ENCODE peak calls at places on chromosomes 6 and 20, in seven cellular contexts. L is naive thymus-derived CD4-positive, alpha-beta T cell; Q is neuronal stem cell; X is trophoblast cell; T is foreskin fibroblast; P is ovary; N is fibroblast of lung. S is an unnamed sample.
A peak's percentile ranks its signal among the peaks of the same experiment; 100 is the strongest.

GRCh38 chr6:114862809-114863208 is 520.0 kb upstream of the HS3ST5 start:
- DNase-seq in L (no peak), Q (no peak), X (no peak), T (peak; percentile 5), P (no peak), N (no peak), S (no peak)

GRCh38 chr6:26250806-26251075 is 114.3 kb upstream of the BTN3A2 start:
- DNase-seq in L (peak; percentile 58), Q (no peak), X (peak; percentile 73), T (peak; percentile 79), P (no peak), N (no peak), S (no peak)

GRCh38 chr6:27321370-27321769 is 9.3 kb upstream of the POM121L2 start:
- DNase-seq in L (no peak), Q (no peak), X (no peak), T (no peak), P (no peak), N (no peak), S (no peak)

GRCh38 chr6:21355638-21356037 is 237.9 kb upstream of the SOX4 start:
- DNase-seq in L (no peak), Q (no peak), X (peak; percentile 92), T (no peak), P (no peak), N (no peak), S (peak; percentile 59)

GRCh38 chr20:44650777-44651493 is 564 bp downstream of the ADA start:
- DNase-seq in L (no peak), Q (no peak), X (no peak), T (no peak), P (no peak), N (no peak), S (peak; percentile 29)

GRCh38 chr20:41145821-41146620 is 8.7 kb downstream of the PLCG1 start:
- DNase-seq in L (no peak), Q (no peak), X (no peak), T (no peak), P (no peak), N (no peak), S (no peak)

GRCh38 chr20:50244352-50245149 is 53.9 kb downstream of the CEBPB start:
- DNase-seq in L (no peak), Q (no peak), X (peak; percentile 96), T (no peak), P (no peak), N (no peak), S (no peak)

GRCh38 chr6:157535354-157536217 is 154.6 kb downstream of the ZDHHC14 start:
- DNase-seq in L (no peak), Q (no peak), X (peak; percentile 24), T (peak; percentile 66), P (no peak), N (peak; percentile 78), S (no peak)

GRCh38 chr6:74717591-74717990 is 488.3 kb downstream of the COL12A1 start:
- DNase-seq in L (no peak), Q (no peak), X (no peak), T (peak; percentile 36), P (no peak), N (no peak), S (no peak)

GRCh38 chr6:56695702-56696101 is 53.0 kb upstream of the DST start:
- DNase-seq in L (no peak), Q (no peak), X (no peak), T (no peak), P (no peak), N (peak; percentile 50), S (no peak)

GRCh38 chr20:17867119-17867518 is 101.5 kb downstream of the SNX5 start:
- DNase-seq in L (no peak), Q (no peak), X (no peak), T (peak; percentile 47), P (no peak), N (no peak), S (no peak)

GRCh38 chr6:83270971-83271714 is 78.0 kb downstream of the RWDD2A start:
- DNase-seq in L (no peak), Q (no peak), X (peak; percentile 77), T (peak; percentile 79), P (no peak), N (peak; percentile 92), S (no peak)

GRCh38 chr20:52859156-52859887 is 112.8 kb upstream of the TSHZ2 start:
- DNase-seq in L (no peak), Q (no peak), X (no peak), T (peak; percentile 19), P (no peak), N (peak; percentile 76), S (peak; percentile 28)

GRCh38 chr20:49863666-49864065 is 51.0 kb downstream of the SLC9A8 start:
- DNase-seq in L (no peak), Q (no peak), X (no peak), T (no peak), P (no peak), N (no peak), S (no peak)

GRCh38 chr6:110587328-110587727 is 110.9 kb upstream of the SLC22A16 start:
- DNase-seq in L (no peak), Q (no peak), X (no peak), T (no peak), P (no peak), N (no peak), S (no peak)

GRCh38 chr6:22401206-22401605 is 104.4 kb upstream of the PRL start:
- DNase-seq in L (no peak), Q (no peak), X (no peak), T (no peak), P (no peak), N (no peak), S (no peak)

GRCh38 chr20:4585104-4585753 is 136.5 kb upstream of the PRND start:
- DNase-seq in L (no peak), Q (no peak), X (no peak), T (peak; percentile 92), P (no peak), N (peak; percentile 94), S (peak; percentile 39)

GRCh38 chr6:24702720-24703282 is 16.2 kb downstream of the C6orf62 start:
- DNase-seq in L (no peak), Q (no peak), X (no peak), T (peak; percentile 16), P (no peak), N (no peak), S (no peak)
- H3K4me3 ChIP-seq in L (no peak overlapping the region), Q (no peak overlapping the region), X (no peak overlapping the region), T (no peak overlapping the region), P (no peak overlapping the region), N (no peak overlapping the region), S (no peak overlapping the region)

GRCh38 chr6:111798281-111798725 is 74.9 kb downstream of the FYN start:
- DNase-seq in L (no peak), Q (no peak), X (no peak), T (no peak), P (no peak), N (no peak), S (no peak)

GRCh38 chr6:111800468-111800760 is 72.8 kb downstream of the FYN start:
- DNase-seq in L (no peak), Q (no peak), X (no peak), T (no peak), P (no peak), N (no peak), S (no peak)

GRCh38 chr6:111800821-111801220 is 72.4 kb downstream of the FYN start:
- DNase-seq in L (no peak), Q (no peak), X (no peak), T (no peak), P (no peak), N (no peak), S (no peak)

GRCh38 chr6:111802720-111803119 is 70.5 kb downstream of the FYN start:
- DNase-seq in L (no peak), Q (no peak), X (no peak), T (no peak), P (no peak), N (no peak), S (no peak)

DNA sequence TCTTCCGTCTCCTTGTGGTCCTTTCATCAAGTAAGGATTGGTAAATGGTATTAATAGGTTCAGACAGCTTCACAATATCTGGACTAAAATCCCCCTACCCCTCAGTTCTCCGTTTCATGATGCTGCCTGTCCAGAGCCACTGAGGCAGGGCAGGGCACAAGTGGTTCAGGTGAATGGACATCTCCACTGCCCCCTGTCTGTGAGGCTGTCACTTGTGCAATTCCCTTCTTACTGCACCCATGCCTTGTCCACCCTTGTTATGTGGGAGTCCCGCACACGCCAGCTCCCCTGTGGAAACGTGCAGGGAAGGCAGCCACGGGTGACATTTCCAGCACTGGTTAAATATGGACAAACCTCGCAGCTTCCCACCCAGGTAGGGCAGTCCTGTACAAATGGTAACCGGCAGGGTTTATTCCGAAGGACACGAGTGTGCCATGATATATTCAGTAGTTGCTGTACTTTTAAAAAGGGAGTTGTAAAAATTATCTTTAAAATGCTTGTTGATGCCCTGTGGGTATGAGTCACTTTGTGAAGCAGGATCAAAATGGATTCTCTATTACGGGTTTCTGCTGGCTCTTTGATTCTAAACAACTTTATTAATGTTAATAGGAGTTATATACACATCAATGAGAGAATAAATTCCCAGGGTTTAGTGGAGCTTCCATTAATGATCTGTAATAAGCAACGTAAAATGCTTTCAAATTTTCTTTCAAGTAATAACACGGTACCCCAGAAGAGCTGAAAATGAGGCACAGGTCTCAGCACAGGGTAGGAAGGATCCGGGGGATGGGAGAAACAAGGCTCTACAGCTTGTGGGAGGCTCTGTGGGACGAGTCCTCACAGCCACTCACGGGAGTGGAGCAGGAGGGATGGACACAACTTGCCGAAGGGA is 73.4 kb downstream of the FYN start:
- DNase-seq in L (no peak), Q (no peak), X (no peak), T (no peak), P (peak; percentile 20), N (no peak), S (no peak)
- H3K4me3 ChIP-seq in L (no peak overlapping the region), Q (no peak overlapping the region), X (no peak overlapping the region), T (no peak overlapping the region), P (no peak overlapping the region), N (no peak overlapping the region), S (no peak overlapping the region)

DNA sequence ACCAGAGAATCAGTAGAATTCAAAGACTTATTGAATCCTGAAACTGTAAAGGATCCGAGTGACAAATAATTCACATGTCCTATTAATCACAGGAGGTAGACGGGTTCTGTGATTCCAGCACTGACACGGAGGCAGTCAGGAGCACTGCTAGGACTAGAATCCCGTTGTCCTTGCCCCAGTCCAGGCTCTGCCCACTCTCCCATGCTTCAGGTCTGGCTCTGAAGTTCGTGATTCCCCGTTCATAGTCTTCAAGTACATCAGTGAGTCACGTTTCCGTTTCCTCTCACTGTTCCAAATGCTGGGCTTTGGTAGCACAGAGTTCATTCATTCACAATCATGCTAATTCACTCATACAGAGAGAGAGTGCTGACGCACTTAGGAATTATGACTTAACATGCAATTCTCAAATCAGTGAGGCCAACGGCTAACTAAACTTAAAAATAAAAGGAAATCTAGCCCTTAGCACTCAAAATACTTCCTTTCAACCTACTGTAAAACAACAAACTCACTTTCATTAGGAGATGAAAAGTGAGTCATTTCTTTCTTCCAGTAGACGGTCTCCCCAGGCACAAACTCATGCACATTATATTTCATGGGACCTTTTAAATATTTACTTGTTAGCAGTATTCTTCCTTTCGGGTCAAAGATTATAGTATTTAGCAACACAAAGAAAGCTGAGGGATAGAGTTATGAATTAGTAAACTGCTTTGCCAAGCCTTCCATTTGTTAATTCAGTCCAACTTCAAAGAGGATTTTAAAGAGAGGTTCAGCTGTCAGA is 94.0 kb upstream of the NHSL1 start:
- DNase-seq in L (no peak), Q (no peak), X (peak; percentile 78), T (peak; percentile 97), P (no peak), N (peak; percentile 98), S (peak; percentile 64)
- H3K4me3 ChIP-seq in L (peak overlapping the region; percentile 4), Q (no peak overlapping the region), X (no peak overlapping the region), T (peak overlapping the region; percentile 29), P (no peak overlapping the region), N (peak overlapping the region; percentile 47), S (no peak overlapping the region)

DNA sequence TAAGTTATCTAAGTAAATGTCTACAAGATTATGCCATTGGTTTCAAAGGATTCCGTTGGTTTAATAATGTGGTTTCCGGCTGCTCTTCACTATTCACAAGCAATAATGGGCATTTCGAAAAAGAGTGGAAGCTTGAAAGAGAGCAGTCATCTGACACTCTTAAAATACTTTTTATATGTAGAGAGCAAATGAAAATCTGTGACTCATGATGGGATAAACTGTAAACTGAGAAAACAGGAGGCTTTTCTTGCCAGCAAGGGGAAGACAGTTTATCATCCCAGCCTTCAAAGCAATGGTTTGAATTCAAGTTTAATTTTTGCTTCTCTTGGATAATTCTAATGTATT is 145.7 kb downstream of the KHDC1L start:
- DNase-seq in L (no peak), Q (no peak), X (no peak), T (peak; percentile 51), P (no peak), N (peak; percentile 35), S (no peak)
- H3K4me3 ChIP-seq in L (no peak overlapping the region), Q (no peak overlapping the region), X (no peak overlapping the region), T (no peak overlapping the region), P (no peak overlapping the region), N (no peak overlapping the region), S (no peak overlapping the region)

S was measured in mesendoderm.